ENCODE peak calls at places on chromosomes 4 and X, in seven cellular contexts. K is DND-41, D is uterus, R is right cardiac atrium, C is GM23248, S is endothelial cell of umbilical vein, L is bronchial epithelial cell. E is an unnamed sample.

GRCh38 chrX:9746148-9746880 is 19.3 kb downstream of the GPR143 start:
- DNase-seq in C (peak), K (no peak), S (peak), D (no peak), L (peak), R (no peak), E (no peak)

GRCh38 chrX:141811438-141811837 is 26.7 kb upstream of the MAGEC3 start:
- DNase-seq in S (no peak), C (no peak), R (no peak), D (no peak), K (no peak), L (no peak), E (no peak)

GRCh38 chr4:404006-404405 is 66.4 kb downstream of the ZNF141 start:
- DNase-seq in C (no peak), R (no peak), D (no peak), K (no peak), L (no peak), S (no peak), E (no peak)

GRCh38 chr4:87566276-87566675 is 37.1 kb upstream of the SPARCL1 start:
- DNase-seq in D (no peak), C (no peak), L (no peak), S (no peak), K (no peak), R (no peak), E (no peak)

GRCh38 chrX:114152130-114152529 is 431.8 kb upstream of the HTR2C start:
- DNase-seq in R (no peak), D (no peak), L (peak), C (peak), S (peak), K (no peak), E (no peak)

GRCh38 chrX:259692-260355 is 21.4 kb upstream of the PLCXD1 start:
- DNase-seq in L (no peak), C (no peak), S (no peak), R (no peak), K (no peak), D (no peak), E (no peak)

GRCh38 chr4:126221717-126222116 is 907.0 kb downstream of the FAT4 start:
- DNase-seq in C (no peak), K (no peak), S (no peak), R (no peak), L (no peak), D (no peak), E (no peak)

GRCh38 chr4:139921551-139922184 is 232.3 kb downstream of the MAML3 start:
- DNase-seq in L (peak), S (peak), R (no peak), K (no peak), C (no peak), D (no peak), E (no peak)

GRCh38 chrX:1336331-1337143 is at the start of gene IL3RA:
- DNase-seq in K (no peak), S (peak), D (peak), R (peak), L (no peak), C (peak), E (no peak)

GRCh38 chr4:4269856-4270255 is 20.1 kb downstream of the LYAR start:
- DNase-seq in R (no peak), K (no peak), D (no peak), L (peak), C (no peak), S (peak), E (no peak)

GRCh38 chrX:127317159-127317558 is 497.6 kb downstream of the PRR32 start:
- DNase-seq in L (no peak), D (no peak), S (no peak), K (no peak), R (no peak), C (no peak), E (no peak)

GRCh38 chrX:10085223-10085622 is 71.6 kb upstream of the CLCN4 start:
- DNase-seq in R (no peak), S (peak), K (no peak), L (peak), D (no peak), C (peak), E (peak)

GRCh38 chr4:168664242-168664897 is 167.5 kb downstream of the PALLD start:
- DNase-seq in R (no peak), K (no peak), D (no peak), S (no peak), C (peak), L (no peak), E (no peak)

GRCh38 chr4:103405415-103405814 is 207.3 kb upstream of the CENPE start:
- DNase-seq in L (no peak), S (no peak), R (no peak), C (no peak), D (no peak), K (no peak), E (no peak)

GRCh38 chr4:82500106-82500738 is 61.6 kb downstream of the TMEM150C start:
- DNase-seq in R (no peak), K (no peak), S (no peak), C (peak), L (peak), D (no peak), E (no peak)

GRCh38 chr4:40721730-40722171 is 28.0 kb upstream of the NSUN7 start:
- DNase-seq in K (no peak), R (no peak), D (no peak), S (no peak), L (peak), C (peak), E (no peak)

GRCh38 chr4:83369825-83370639 is 35.4 kb upstream of the HPSE start:
- DNase-seq in S (no peak), R (no peak), C (no peak), L (no peak), D (no peak), K (no peak), E (no peak)

GRCh38 chrX:10022580-10023245 is 55.6 kb downstream of the CLDN34 start:
- DNase-seq in K (no peak), R (peak), L (peak), S (peak), D (peak), C (peak), E (no peak)

GRCh38 chr4:8271821-8272220 is 2.3 kb downstream of the HTRA3 start:
- DNase-seq in K (no peak), C (no peak), D (no peak), R (peak), L (no peak), S (no peak), E (no peak)

DNA sequence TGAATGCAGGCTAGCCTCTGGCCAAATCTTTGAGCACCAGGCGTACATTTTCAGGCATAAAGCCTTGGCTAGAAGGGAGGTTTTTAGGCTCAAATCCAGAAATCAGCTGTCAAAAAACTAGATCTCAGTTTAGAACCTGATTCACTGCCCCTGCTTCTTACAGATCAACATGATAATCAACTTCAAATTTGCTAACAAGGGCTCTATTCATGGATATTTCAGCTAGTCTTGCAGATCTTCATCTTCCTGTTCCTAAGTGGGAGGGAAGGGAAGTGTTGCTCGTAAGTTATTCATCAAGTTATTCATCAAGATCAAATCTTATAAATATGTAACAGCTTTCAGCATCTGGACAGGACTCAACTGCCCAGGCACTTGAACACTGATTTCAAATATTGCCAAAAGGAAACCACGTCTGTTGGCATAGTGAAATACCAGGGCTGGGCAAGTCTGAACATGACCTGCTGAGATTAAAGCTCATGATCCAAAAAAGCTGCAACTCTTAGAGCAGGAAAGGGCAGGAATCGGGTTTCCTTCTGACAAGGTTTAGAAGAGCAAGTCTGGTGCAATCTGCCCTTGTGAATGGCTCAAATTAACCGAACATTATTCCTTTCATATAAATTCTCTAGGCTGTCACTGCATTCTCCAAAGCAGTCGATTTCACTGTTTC is 200.3 kb downstream of the PDGFC start:
- DNase-seq in D (peak), K (no peak), L (peak), S (peak), R (no peak), C (peak), E (no peak)
- H3K4me3 ChIP-seq in D (no peak), K (no peak), L (no peak), S (peak), R (peak), C (peak), E (no peak)

GRCh38 chrX:2439613-2440012 is 61.2 kb downstream of the DHRSX start:
- DNase-seq in C (no peak), D (no peak), S (no peak), R (no peak), K (no peak), L (no peak), E (no peak)
- H3K4me3 ChIP-seq in C (no peak), D (no peak), S (no peak), R (no peak), K (no peak), L (no peak), E (no peak)

DNA sequence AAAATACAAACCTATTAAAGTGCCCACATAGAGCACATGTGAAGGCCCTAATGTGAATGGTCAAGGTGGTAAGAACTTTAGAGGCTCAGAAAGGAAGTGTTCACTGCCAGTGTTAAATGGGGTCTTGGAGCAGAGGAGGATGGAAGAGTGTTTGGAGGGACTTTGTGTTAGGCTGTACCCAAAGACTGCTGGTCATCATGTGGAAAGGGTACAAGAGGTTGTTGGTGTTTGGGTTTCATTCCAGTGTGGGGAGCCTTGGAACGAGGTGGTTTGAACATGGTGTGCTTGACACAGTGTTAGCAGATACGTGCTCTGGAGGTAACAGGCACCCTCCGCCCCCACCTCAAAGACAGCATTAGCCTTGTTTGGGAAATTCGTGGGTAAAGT is 73.1 kb downstream of the RAPGEF2 start:
- DNase-seq in K (no peak), R (no peak), C (no peak), D (no peak), S (no peak), L (no peak), E (no peak)
- H3K4me3 ChIP-seq in K (no peak), R (no peak), C (peak), D (no peak), S (peak), L (no peak), E (no peak)

GRCh38 chr4:183321079-183321478 is 1.0 kb upstream of the CLDN22 start:
- DNase-seq in K (no peak), L (no peak), S (no peak), D (no peak), C (no peak), R (no peak), E (peak)
- H3K4me3 ChIP-seq in K (no peak), L (no peak), S (no peak), D (no peak), C (no peak), R (no peak), E (no peak)

DNA sequence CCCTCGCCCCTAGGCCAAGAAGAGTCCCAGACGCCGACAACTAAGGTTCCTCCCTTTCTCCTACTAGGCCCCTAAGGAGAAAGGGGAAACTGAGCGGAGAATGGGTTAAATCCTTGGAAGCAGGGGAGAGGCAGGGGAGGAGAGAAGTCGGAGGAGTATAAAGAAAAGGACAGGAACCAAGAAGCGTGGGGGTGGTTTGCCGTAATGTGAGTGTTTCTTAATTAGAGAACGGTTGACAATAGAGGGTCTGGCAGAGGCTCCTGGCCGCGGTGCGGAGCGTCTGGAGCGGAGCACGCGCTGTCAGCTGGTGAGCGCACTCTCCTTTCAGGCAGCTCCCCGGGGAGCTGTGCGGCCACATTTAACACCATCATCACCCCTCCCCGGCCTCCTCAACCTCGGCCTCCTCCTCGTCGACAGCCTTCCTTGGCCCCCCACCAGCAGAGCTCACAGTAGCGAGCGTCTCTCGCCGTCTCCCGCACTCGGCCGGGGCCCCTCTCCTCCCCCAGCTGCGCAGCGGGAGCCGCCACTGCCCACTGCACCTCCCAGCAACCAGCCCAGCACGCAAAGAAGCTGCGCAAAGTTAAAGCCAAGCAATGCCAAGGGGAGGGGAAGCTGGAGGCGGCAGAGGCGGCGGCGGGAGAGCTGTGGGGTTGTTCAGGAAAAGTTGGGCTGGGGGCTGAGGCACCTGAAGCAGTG is 6.0 kb downstream of the ATOH1 start:
- DNase-seq in K (no peak), R (no peak), D (no peak), C (no peak), S (no peak), L (no peak), E (no peak)
- H3K4me3 ChIP-seq in K (no peak), R (peak), D (no peak), C (no peak), S (no peak), L (no peak), E (no peak)

DNA sequence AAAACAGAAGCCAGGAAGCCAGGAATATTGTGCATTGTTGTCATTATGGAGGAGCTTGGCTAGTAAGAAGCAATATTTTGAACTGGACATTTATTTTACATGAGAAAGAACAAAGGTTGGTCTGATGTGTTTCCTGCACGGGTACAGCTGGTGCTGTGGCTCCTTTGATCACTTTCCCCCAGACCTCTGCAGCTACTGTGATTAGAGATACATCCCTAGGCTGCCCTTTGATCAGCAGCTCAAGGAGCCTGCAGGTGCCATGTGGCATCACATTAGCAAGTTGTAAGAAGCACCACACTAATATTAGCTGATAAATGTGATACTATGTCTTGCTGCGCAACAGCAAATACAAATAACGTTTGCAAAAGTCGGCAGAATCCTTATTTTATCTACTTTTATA is 2.5 kb downstream of the PDGFC start:
- DNase-seq in L (no peak), C (no peak), D (no peak), K (no peak), S (no peak), R (no peak), E (peak)
- H3K4me3 ChIP-seq in L (peak), C (peak), D (peak), K (no peak), S (no peak), R (peak), E (peak)

GRCh38 chr4:2932561-2932950 is 30.6 kb downstream of the NOP14 start:
- DNase-seq in R (no peak), D (peak), C (no peak), K (no peak), L (no peak), S (no peak), E (no peak)
- H3K4me3 ChIP-seq in R (no peak), D (no peak), C (peak), K (no peak), L (no peak), S (no peak), E (no peak)

GRCh38 chr4:6308890-6309643 is 39.4 kb downstream of the WFS1 start:
- DNase-seq in K (no peak), D (no peak), R (peak), S (peak), C (peak), L (no peak), E (no peak)
- H3K4me3 ChIP-seq in K (no peak), D (peak), R (peak), S (no peak), C (peak), L (no peak), E (peak)

GRCh38 chrX:129782015-129782495 is 2.3 kb downstream of the SASH3 start:
- DNase-seq in D (no peak), S (no peak), R (no peak), C (no peak), K (peak), L (no peak), E (no peak)
- H3K4me3 ChIP-seq in D (no peak), S (no peak), R (no peak), C (no peak), K (peak), L (no peak), E (peak)